ENCODE peak calls at places on chromosomes 2 and 18, in seven cellular contexts. One of them, this sample, is unnamed.

GRCh38 chr2:30738141-30738911 is 68.9 kb downstream of the CAPN13 start:
- DNase-seq in choroid plexus epithelial cell: no peak
- DNase-seq in HFF-Myc: no peak
- DNase-seq in thyroid gland: no peak
- DNase-seq in Peyer's patch: peak; percentile 32
- DNase-seq in fibroblast of lung: no peak
- DNase-seq in brain microvascular endothelial cell: no peak
- DNase-seq in this sample: no peak

GRCh38 chr2:215772003-215772402 is 241.3 kb downstream of the MREG start:
- DNase-seq in thyroid gland: no peak
- DNase-seq in brain microvascular endothelial cell: peak; percentile 94
- DNase-seq in choroid plexus epithelial cell: peak; percentile 66
- DNase-seq in Peyer's patch: no peak
- DNase-seq in fibroblast of lung: peak; percentile 87
- DNase-seq in HFF-Myc: no peak
- DNase-seq in this sample: peak; percentile 85

GRCh38 chr2:68721482-68722071 is 13.0 kb upstream of the ARHGAP25 start:
- DNase-seq in HFF-Myc: no peak
- DNase-seq in Peyer's patch: peak; percentile 78
- DNase-seq in thyroid gland: peak; percentile 48
- DNase-seq in fibroblast of lung: no peak
- DNase-seq in choroid plexus epithelial cell: peak; percentile 58
- DNase-seq in brain microvascular endothelial cell: no peak
- DNase-seq in this sample: no peak

GRCh38 chr2:31286230-31286629 is 52.3 kb downstream of the EHD3 start:
- DNase-seq in HFF-Myc: no peak
- DNase-seq in thyroid gland: no peak
- DNase-seq in fibroblast of lung: no peak
- DNase-seq in brain microvascular endothelial cell: no peak
- DNase-seq in choroid plexus epithelial cell: no peak
- DNase-seq in Peyer's patch: no peak
- DNase-seq in this sample: no peak

GRCh38 chr18:49177812-49178211 is 227.0 kb upstream of the SMAD7 start:
- DNase-seq in fibroblast of lung: peak; percentile 90
- DNase-seq in thyroid gland: no peak
- DNase-seq in Peyer's patch: no peak
- DNase-seq in brain microvascular endothelial cell: no peak
- DNase-seq in choroid plexus epithelial cell: peak; percentile 73
- DNase-seq in HFF-Myc: peak; percentile 9
- DNase-seq in this sample: peak; percentile 80

GRCh38 chr18:13800505-13801259 is 23.3 kb upstream of the MC5R start:
- DNase-seq in fibroblast of lung: peak; percentile 44
- DNase-seq in thyroid gland: peak; percentile 68
- DNase-seq in choroid plexus epithelial cell: peak; percentile 39
- DNase-seq in Peyer's patch: peak; percentile 83
- DNase-seq in HFF-Myc: no peak
- DNase-seq in brain microvascular endothelial cell: peak; percentile 6
- DNase-seq in this sample: peak; percentile 36

GRCh38 chr2:113910110-113910717 is 20.3 kb downstream of the ACTR3 start:
- DNase-seq in fibroblast of lung: peak; percentile 51
- DNase-seq in Peyer's patch: no peak
- DNase-seq in brain microvascular endothelial cell: no peak
- DNase-seq in thyroid gland: no peak
- DNase-seq in HFF-Myc: no peak
- DNase-seq in choroid plexus epithelial cell: no peak
- DNase-seq in this sample: no peak

GRCh38 chr2:74530239-74531161 is 767 bp downstream of the HTRA2 start:
- DNase-seq in thyroid gland: peak; percentile 33
- DNase-seq in brain microvascular endothelial cell: no peak
- DNase-seq in Peyer's patch: peak; percentile 78
- DNase-seq in fibroblast of lung: peak; percentile 41
- DNase-seq in HFF-Myc: no peak
- DNase-seq in choroid plexus epithelial cell: peak; percentile 54
- DNase-seq in this sample: peak; percentile 22

GRCh38 chr18:37553633-37554398 is 11.8 kb downstream of the CELF4 start:
- DNase-seq in brain microvascular endothelial cell: no peak
- DNase-seq in thyroid gland: no peak
- DNase-seq in choroid plexus epithelial cell: no peak
- DNase-seq in Peyer's patch: no peak
- DNase-seq in HFF-Myc: no peak
- DNase-seq in fibroblast of lung: no peak
- DNase-seq in this sample: no peak

GRCh38 chr2:199903111-199903510 is 8.0 kb upstream of the C2orf69 start:
- DNase-seq in brain microvascular endothelial cell: no peak
- DNase-seq in Peyer's patch: no peak
- DNase-seq in HFF-Myc: no peak
- DNase-seq in thyroid gland: no peak
- DNase-seq in fibroblast of lung: no peak
- DNase-seq in choroid plexus epithelial cell: no peak
- DNase-seq in this sample: no peak

GRCh38 chr2:160472839-160473251 is 20.8 kb downstream of the RBMS1 start:
- DNase-seq in fibroblast of lung: peak; percentile 38
- DNase-seq in HFF-Myc: peak; percentile 51
- DNase-seq in brain microvascular endothelial cell: peak; percentile 24
- DNase-seq in thyroid gland: no peak
- DNase-seq in Peyer's patch: no peak
- DNase-seq in choroid plexus epithelial cell: peak; percentile 73
- DNase-seq in this sample: peak; percentile 64

GRCh38 chr2:36528274-36528673 is 69.7 kb downstream of the FEZ2 start:
- DNase-seq in HFF-Myc: no peak
- DNase-seq in fibroblast of lung: no peak
- DNase-seq in brain microvascular endothelial cell: no peak
- DNase-seq in thyroid gland: no peak
- DNase-seq in Peyer's patch: no peak
- DNase-seq in choroid plexus epithelial cell: no peak
- DNase-seq in this sample: no peak

GRCh38 chr2:162072181-162072702 is 1.8 kb downstream of the DPP4 start:
- DNase-seq in thyroid gland: no peak
- DNase-seq in choroid plexus epithelial cell: peak; percentile 85
- DNase-seq in HFF-Myc: no peak
- DNase-seq in fibroblast of lung: peak; percentile 83
- DNase-seq in Peyer's patch: no peak
- DNase-seq in brain microvascular endothelial cell: peak; percentile 48
- DNase-seq in this sample: peak; percentile 40

GRCh38 chr2:71938659-71939587 is 208.7 kb downstream of the CYP26B1 start:
- DNase-seq in Peyer's patch: no peak
- DNase-seq in choroid plexus epithelial cell: no peak
- DNase-seq in fibroblast of lung: no peak
- DNase-seq in thyroid gland: no peak
- DNase-seq in HFF-Myc: no peak
- DNase-seq in brain microvascular endothelial cell: no peak
- DNase-seq in this sample: no peak

GRCh38 chr18:7953085-7953958 is 386.2 kb downstream of the PTPRM start:
- DNase-seq in choroid plexus epithelial cell: no peak
- DNase-seq in HFF-Myc: no peak
- DNase-seq in thyroid gland: no peak
- DNase-seq in fibroblast of lung: no peak
- DNase-seq in Peyer's patch: no peak
- DNase-seq in brain microvascular endothelial cell: no peak
- DNase-seq in this sample: no peak

GRCh38 chr2:204064119-204064518 is 127.6 kb downstream of the ICOS start:
- DNase-seq in choroid plexus epithelial cell: no peak
- DNase-seq in brain microvascular endothelial cell: no peak
- DNase-seq in thyroid gland: no peak
- DNase-seq in fibroblast of lung: no peak
- DNase-seq in Peyer's patch: no peak
- DNase-seq in HFF-Myc: no peak
- DNase-seq in this sample: no peak

GRCh38 chr2:223944166-223944703 is 900 bp downstream of the WDFY1 start:
- DNase-seq in Peyer's patch: peak; percentile 61
- DNase-seq in HFF-Myc: no peak
- DNase-seq in choroid plexus epithelial cell: peak; percentile 30
- DNase-seq in brain microvascular endothelial cell: no peak
- DNase-seq in fibroblast of lung: peak; percentile 35
- DNase-seq in thyroid gland: peak; percentile 52
- DNase-seq in this sample: peak; percentile 35

GRCh38 chr2:141439524-141439923 is 691.3 kb downstream of the LRP1B start:
- DNase-seq in HFF-Myc: no peak
- DNase-seq in Peyer's patch: no peak
- DNase-seq in brain microvascular endothelial cell: no peak
- DNase-seq in fibroblast of lung: peak; percentile 47
- DNase-seq in choroid plexus epithelial cell: peak; percentile 15
- DNase-seq in thyroid gland: no peak
- DNase-seq in this sample: peak; percentile 27

GRCh38 chr2:85661139-85661858 is 6.7 kb downstream of the SFTPB start:
- DNase-seq in brain microvascular endothelial cell: no peak
- DNase-seq in HFF-Myc: no peak
- DNase-seq in choroid plexus epithelial cell: no peak
- DNase-seq in Peyer's patch: no peak
- DNase-seq in thyroid gland: no peak
- DNase-seq in fibroblast of lung: no peak
- DNase-seq in this sample: no peak

GRCh38 chr2:86052676-86053075 is 53.0 kb downstream of the POLR1A start:
- DNase-seq in thyroid gland: no peak
- DNase-seq in fibroblast of lung: no peak
- DNase-seq in HFF-Myc: no peak
- DNase-seq in brain microvascular endothelial cell: no peak
- DNase-seq in Peyer's patch: no peak
- DNase-seq in choroid plexus epithelial cell: no peak
- DNase-seq in this sample: no peak

GRCh38 chr2:147636238-147636887 is 208.5 kb upstream of the ACVR2A start:
- DNase-seq in HFF-Myc: no peak
- DNase-seq in Peyer's patch: no peak
- DNase-seq in choroid plexus epithelial cell: peak; percentile 11
- DNase-seq in thyroid gland: no peak
- DNase-seq in brain microvascular endothelial cell: no peak
- DNase-seq in fibroblast of lung: peak; percentile 92
- DNase-seq in this sample: peak; percentile 64

GRCh38 chr2:170368370-170368769 is 190.4 kb downstream of the MYO3B start:
- DNase-seq in fibroblast of lung: no peak
- DNase-seq in choroid plexus epithelial cell: no peak
- DNase-seq in Peyer's patch: no peak
- DNase-seq in thyroid gland: no peak
- DNase-seq in HFF-Myc: no peak
- DNase-seq in brain microvascular endothelial cell: no peak
- DNase-seq in this sample: no peak

GRCh38 chr2:170369228-170369627 is 191.3 kb downstream of the MYO3B start:
- DNase-seq in fibroblast of lung: no peak
- DNase-seq in thyroid gland: no peak
- DNase-seq in brain microvascular endothelial cell: no peak
- DNase-seq in choroid plexus epithelial cell: no peak
- DNase-seq in Peyer's patch: no peak
- DNase-seq in HFF-Myc: no peak
- DNase-seq in this sample: no peak

GRCh38 chr2:170371231-170371630 is 193.3 kb downstream of the MYO3B start:
- DNase-seq in choroid plexus epithelial cell: no peak
- DNase-seq in fibroblast of lung: no peak
- DNase-seq in brain microvascular endothelial cell: no peak
- DNase-seq in HFF-Myc: no peak
- DNase-seq in Peyer's patch: no peak
- DNase-seq in thyroid gland: no peak
- DNase-seq in this sample: no peak

GRCh38 chr2:170365686-170366085 is 187.7 kb downstream of the MYO3B start:
- DNase-seq in choroid plexus epithelial cell: no peak
- DNase-seq in thyroid gland: no peak
- DNase-seq in HFF-Myc: no peak
- DNase-seq in fibroblast of lung: no peak
- DNase-seq in brain microvascular endothelial cell: no peak
- DNase-seq in Peyer's patch: no peak
- DNase-seq in this sample: no peak

DNA sequence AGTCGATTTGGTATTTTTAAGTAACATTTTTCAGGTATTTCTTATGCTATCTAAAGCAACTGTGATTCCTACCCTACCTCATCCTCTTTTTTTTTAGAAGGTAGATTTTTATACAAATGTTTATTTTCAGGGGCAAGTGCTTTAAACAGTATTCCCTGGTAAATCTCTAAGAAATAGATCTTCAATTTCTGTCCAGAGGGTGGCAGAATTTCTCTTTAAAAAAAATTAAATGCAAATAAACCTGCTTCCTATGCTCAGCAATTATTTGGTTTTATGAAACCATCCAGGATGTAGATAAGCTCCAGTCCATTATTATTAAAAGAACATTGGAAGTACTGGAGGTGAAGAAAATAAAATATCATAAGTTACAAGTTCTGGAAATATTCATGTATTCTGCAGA is 191.9 kb downstream of the MYO3B start:
- DNase-seq in fibroblast of lung: peak; percentile 5
- DNase-seq in brain microvascular endothelial cell: no peak
- DNase-seq in thyroid gland: no peak
- DNase-seq in choroid plexus epithelial cell: peak; percentile 54
- DNase-seq in Peyer's patch: no peak
- DNase-seq in HFF-Myc: no peak
- DNase-seq in this sample: peak; percentile 48
- TF ChIP-seq CTCF in fibroblast of lung: peak; percentile 28
- TF ChIP-seq CTCF in brain microvascular endothelial cell: no peak
- TF ChIP-seq CTCF in thyroid gland: peak; percentile 33
- TF ChIP-seq CTCF in choroid plexus epithelial cell: no peak
- TF ChIP-seq CTCF in Peyer's patch: no peak
- TF ChIP-seq CTCF in HFF-Myc: no peak
- TF ChIP-seq CTCF in this sample: peak; percentile 8

GRCh38 chr2:70133127-70133452 is 45.8 kb downstream of the PCBP1 start:
- DNase-seq in fibroblast of lung: no peak
- DNase-seq in thyroid gland: no peak
- DNase-seq in Peyer's patch: no peak
- DNase-seq in brain microvascular endothelial cell: no peak
- DNase-seq in HFF-Myc: no peak
- DNase-seq in choroid plexus epithelial cell: no peak
- DNase-seq in this sample: no peak
- H3K4me3 ChIP-seq in fibroblast of lung: no peak overlapping the region
- H3K4me3 ChIP-seq in thyroid gland: no peak overlapping the region
- H3K4me3 ChIP-seq in Peyer's patch: peak overlapping the region; percentile 31
- H3K4me3 ChIP-seq in brain microvascular endothelial cell: no peak overlapping the region
- H3K4me3 ChIP-seq in HFF-Myc: peak overlapping the region; percentile 38
- H3K4me3 ChIP-seq in choroid plexus epithelial cell: no peak overlapping the region
- H3K4me3 ChIP-seq in this sample: no peak overlapping the region

GRCh38 chr2:54258171-54258570 is 2.1 kb upstream of the TSPYL6 start:
- DNase-seq in choroid plexus epithelial cell: peak; percentile 81
- DNase-seq in thyroid gland: peak; percentile 50
- DNase-seq in Peyer's patch: no peak
- DNase-seq in fibroblast of lung: peak; percentile 60
- DNase-seq in brain microvascular endothelial cell: peak; percentile 65
- DNase-seq in HFF-Myc: no peak
- DNase-seq in this sample: no peak

GRCh38 chr2:54249629-54250028 is 6.4 kb downstream of the TSPYL6 start:
- DNase-seq in choroid plexus epithelial cell: no peak
- DNase-seq in thyroid gland: no peak
- DNase-seq in fibroblast of lung: no peak
- DNase-seq in HFF-Myc: no peak
- DNase-seq in brain microvascular endothelial cell: no peak
- DNase-seq in Peyer's patch: no peak
- DNase-seq in this sample: no peak

GRCh38 chr2:54256091-54256694 is at the start of gene TSPYL6:
- DNase-seq in choroid plexus epithelial cell: no peak
- DNase-seq in brain microvascular endothelial cell: no peak
- DNase-seq in Peyer's patch: no peak
- DNase-seq in HFF-Myc: no peak
- DNase-seq in thyroid gland: no peak
- DNase-seq in fibroblast of lung: no peak
- DNase-seq in this sample: no peak

GRCh38 chr2:54255230-54256090 is 569 bp downstream of the TSPYL6 start:
- DNase-seq in fibroblast of lung: no peak
- DNase-seq in Peyer's patch: no peak
- DNase-seq in brain microvascular endothelial cell: no peak
- DNase-seq in HFF-Myc: no peak
- DNase-seq in choroid plexus epithelial cell: no peak
- DNase-seq in thyroid gland: no peak
- DNase-seq in this sample: no peak

GRCh38 chr2:54254180-54254579 is 1.8 kb downstream of the TSPYL6 start:
- DNase-seq in HFF-Myc: no peak
- DNase-seq in Peyer's patch: no peak
- DNase-seq in brain microvascular endothelial cell: no peak
- DNase-seq in fibroblast of lung: no peak
- DNase-seq in choroid plexus epithelial cell: no peak
- DNase-seq in thyroid gland: no peak
- DNase-seq in this sample: no peak
- TF ChIP-seq CTCF in HFF-Myc: no peak
- TF ChIP-seq CTCF in Peyer's patch: no peak
- TF ChIP-seq CTCF in brain microvascular endothelial cell: peak; percentile 21
- TF ChIP-seq CTCF in fibroblast of lung: no peak
- TF ChIP-seq CTCF in choroid plexus epithelial cell: no peak
- TF ChIP-seq CTCF in thyroid gland: no peak
- TF ChIP-seq CTCF in this sample: peak; percentile 10

GRCh38 chr2:120465989-120466703 is 120.2 kb downstream of the INHBB start:
- DNase-seq in Peyer's patch: no peak
- DNase-seq in brain microvascular endothelial cell: no peak
- DNase-seq in HFF-Myc: no peak
- DNase-seq in fibroblast of lung: no peak
- DNase-seq in thyroid gland: no peak
- DNase-seq in choroid plexus epithelial cell: peak; percentile 31
- DNase-seq in this sample: no peak
- H3K4me3 ChIP-seq in Peyer's patch: no peak overlapping the region
- H3K4me3 ChIP-seq in brain microvascular endothelial cell: no peak overlapping the region
- H3K4me3 ChIP-seq in HFF-Myc: no peak overlapping the region
- H3K4me3 ChIP-seq in fibroblast of lung: no peak overlapping the region
- H3K4me3 ChIP-seq in thyroid gland: no peak overlapping the region
- H3K4me3 ChIP-seq in choroid plexus epithelial cell: no peak overlapping the region
- H3K4me3 ChIP-seq in this sample: no peak overlapping the region

This sample was measured in astrocyte of the spinal cord.